ENCODE peak calls at places on chromosomes 12 and 14, in seven cellular contexts. One of them, this sample, is unnamed. For H3K4me1, the result is how much of the 10 kb centered on the place peaks cover.

GRCh38 chr14:22232486-22232885 is 356.5 kb downstream of the DAD1 start:
- DNase-seq in thyroid gland: no peak
- DNase-seq in right lobe of liver: no peak
- DNase-seq in A549: no peak
- DNase-seq in stomach: no peak
- DNase-seq in ovary: no peak
- DNase-seq in tibial nerve: no peak
- DNase-seq in this sample: no peak

GRCh38 chr12:11797317-11797913 is 147.9 kb downstream of the ETV6 start:
- DNase-seq in thyroid gland: no peak
- DNase-seq in right lobe of liver: no peak
- DNase-seq in A549: no peak
- DNase-seq in stomach: peak
- DNase-seq in ovary: no peak
- DNase-seq in tibial nerve: no peak
- DNase-seq in this sample: peak

GRCh38 chr12:112685321-112685720 is 106.2 kb upstream of the RPH3A start:
- DNase-seq in thyroid gland: no peak
- DNase-seq in right lobe of liver: no peak
- DNase-seq in A549: no peak
- DNase-seq in stomach: no peak
- DNase-seq in ovary: no peak
- DNase-seq in tibial nerve: no peak
- DNase-seq in this sample: no peak

GRCh38 chr14:69049675-69050074 is 70.6 kb upstream of the ACTN1 start:
- DNase-seq in thyroid gland: no peak
- DNase-seq in right lobe of liver: no peak
- DNase-seq in A549: no peak
- DNase-seq in stomach: no peak
- DNase-seq in ovary: no peak
- DNase-seq in tibial nerve: peak
- DNase-seq in this sample: peak

GRCh38 chr14:69933623-69934275 is 54.5 kb downstream of the SMOC1 start:
- DNase-seq in thyroid gland: no peak
- DNase-seq in right lobe of liver: no peak
- DNase-seq in A549: no peak
- DNase-seq in stomach: no peak
- DNase-seq in ovary: no peak
- DNase-seq in tibial nerve: no peak
- DNase-seq in this sample: no peak

GRCh38 chr12:74490390-74491064 is 47.1 kb upstream of the ATXN7L3B start:
- DNase-seq in thyroid gland: no peak
- DNase-seq in right lobe of liver: no peak
- DNase-seq in A549: no peak
- DNase-seq in stomach: no peak
- DNase-seq in ovary: no peak
- DNase-seq in tibial nerve: no peak
- DNase-seq in this sample: no peak

GRCh38 chr12:29158364-29158763 is 9.3 kb downstream of the FAR2 start:
- DNase-seq in thyroid gland: no peak
- DNase-seq in right lobe of liver: no peak
- DNase-seq in A549: no peak
- DNase-seq in stomach: no peak
- DNase-seq in ovary: no peak
- DNase-seq in tibial nerve: no peak
- DNase-seq in this sample: no peak

GRCh38 chr14:68363841-68364711 is 428.8 kb downstream of the ZFP36L1 start:
- DNase-seq in thyroid gland: peak
- DNase-seq in right lobe of liver: peak
- DNase-seq in A549: no peak
- DNase-seq in stomach: no peak
- DNase-seq in ovary: no peak
- DNase-seq in tibial nerve: no peak
- DNase-seq in this sample: peak

GRCh38 chr12:71138011-71138410 is 19.8 kb downstream of the TSPAN8 start:
- DNase-seq in thyroid gland: no peak
- DNase-seq in right lobe of liver: no peak
- DNase-seq in A549: no peak
- DNase-seq in stomach: no peak
- DNase-seq in ovary: no peak
- DNase-seq in tibial nerve: no peak
- DNase-seq in this sample: no peak

GRCh38 chr14:29895591-29896043 is 32.0 kb downstream of the PRKD1 start:
- DNase-seq in thyroid gland: no peak
- DNase-seq in right lobe of liver: no peak
- DNase-seq in A549: no peak
- DNase-seq in stomach: peak
- DNase-seq in ovary: no peak
- DNase-seq in tibial nerve: no peak
- DNase-seq in this sample: no peak

GRCh38 chr12:6536894-6537579 is 2.7 kb downstream of the GAPDH start:
- DNase-seq in thyroid gland: no peak
- DNase-seq in right lobe of liver: no peak
- DNase-seq in A549: no peak
- DNase-seq in stomach: no peak
- DNase-seq in ovary: no peak
- DNase-seq in tibial nerve: no peak
- DNase-seq in this sample: no peak

GRCh38 chr12:113276946-113277500 is 55.8 kb downstream of the TPCN1 start:
- DNase-seq in thyroid gland: no peak
- DNase-seq in right lobe of liver: peak
- DNase-seq in A549: no peak
- DNase-seq in stomach: no peak
- DNase-seq in ovary: peak
- DNase-seq in tibial nerve: no peak
- DNase-seq in this sample: no peak

GRCh38 chr14:61698216-61698980 is 3.1 kb downstream of the HIF1A start:
- DNase-seq in thyroid gland: no peak
- DNase-seq in right lobe of liver: no peak
- DNase-seq in A549: no peak
- DNase-seq in stomach: no peak
- DNase-seq in ovary: no peak
- DNase-seq in tibial nerve: no peak
- DNase-seq in this sample: no peak

GRCh38 chr12:122856999-122857671 is 21.9 kb downstream of the HIP1R start:
- DNase-seq in thyroid gland: no peak
- DNase-seq in right lobe of liver: peak
- DNase-seq in A549: no peak
- DNase-seq in stomach: no peak
- DNase-seq in ovary: no peak
- DNase-seq in tibial nerve: no peak
- DNase-seq in this sample: no peak

GRCh38 chr14:25537846-25538455 is 488.0 kb upstream of the STXBP6 start:
- DNase-seq in thyroid gland: no peak
- DNase-seq in right lobe of liver: peak
- DNase-seq in A549: no peak
- DNase-seq in stomach: peak
- DNase-seq in ovary: no peak
- DNase-seq in tibial nerve: no peak
- DNase-seq in this sample: no peak

GRCh38 chr12:58416211-58416610 is 474.8 kb downstream of the ATP23 start:
- DNase-seq in thyroid gland: no peak
- DNase-seq in right lobe of liver: no peak
- DNase-seq in A549: no peak
- DNase-seq in stomach: no peak
- DNase-seq in ovary: no peak
- DNase-seq in tibial nerve: no peak
- DNase-seq in this sample: no peak

GRCh38 chr14:53331247-53331646 is 178.1 kb upstream of the DDHD1 start:
- DNase-seq in thyroid gland: no peak
- DNase-seq in right lobe of liver: no peak
- DNase-seq in A549: no peak
- DNase-seq in stomach: no peak
- DNase-seq in ovary: no peak
- DNase-seq in tibial nerve: no peak
- DNase-seq in this sample: no peak

GRCh38 chr12:63917864-63918742 is 73.6 kb downstream of the SRGAP1 start:
- DNase-seq in thyroid gland: peak
- DNase-seq in right lobe of liver: no peak
- DNase-seq in A549: peak
- DNase-seq in stomach: no peak
- DNase-seq in ovary: no peak
- DNase-seq in tibial nerve: peak
- DNase-seq in this sample: no peak

GRCh38 chr12:44968960-44969359 is 81.9 kb downstream of the DBX2 start:
- DNase-seq in thyroid gland: no peak
- DNase-seq in right lobe of liver: no peak
- DNase-seq in A549: no peak
- DNase-seq in stomach: no peak
- DNase-seq in ovary: no peak
- DNase-seq in tibial nerve: no peak
- DNase-seq in this sample: no peak

GRCh38 chr12:46963977-46964376 is 115.4 kb upstream of the PCED1B start:
- DNase-seq in thyroid gland: peak
- DNase-seq in right lobe of liver: no peak
- DNase-seq in A549: no peak
- DNase-seq in stomach: no peak
- DNase-seq in ovary: no peak
- DNase-seq in tibial nerve: no peak
- DNase-seq in this sample: no peak

GRCh38 chr14:25090716-25091454 is 40.9 kb upstream of the STXBP6 start:
- DNase-seq in thyroid gland: peak
- DNase-seq in right lobe of liver: no peak
- DNase-seq in A549: no peak
- DNase-seq in stomach: peak
- DNase-seq in ovary: no peak
- DNase-seq in tibial nerve: no peak
- DNase-seq in this sample: no peak

GRCh38 chr14:68958553-68958952 is 20.5 kb downstream of the ACTN1 start:
- DNase-seq in thyroid gland: no peak
- DNase-seq in right lobe of liver: no peak
- DNase-seq in A549: no peak
- DNase-seq in stomach: no peak
- DNase-seq in ovary: no peak
- DNase-seq in tibial nerve: no peak
- DNase-seq in this sample: no peak

DNA sequence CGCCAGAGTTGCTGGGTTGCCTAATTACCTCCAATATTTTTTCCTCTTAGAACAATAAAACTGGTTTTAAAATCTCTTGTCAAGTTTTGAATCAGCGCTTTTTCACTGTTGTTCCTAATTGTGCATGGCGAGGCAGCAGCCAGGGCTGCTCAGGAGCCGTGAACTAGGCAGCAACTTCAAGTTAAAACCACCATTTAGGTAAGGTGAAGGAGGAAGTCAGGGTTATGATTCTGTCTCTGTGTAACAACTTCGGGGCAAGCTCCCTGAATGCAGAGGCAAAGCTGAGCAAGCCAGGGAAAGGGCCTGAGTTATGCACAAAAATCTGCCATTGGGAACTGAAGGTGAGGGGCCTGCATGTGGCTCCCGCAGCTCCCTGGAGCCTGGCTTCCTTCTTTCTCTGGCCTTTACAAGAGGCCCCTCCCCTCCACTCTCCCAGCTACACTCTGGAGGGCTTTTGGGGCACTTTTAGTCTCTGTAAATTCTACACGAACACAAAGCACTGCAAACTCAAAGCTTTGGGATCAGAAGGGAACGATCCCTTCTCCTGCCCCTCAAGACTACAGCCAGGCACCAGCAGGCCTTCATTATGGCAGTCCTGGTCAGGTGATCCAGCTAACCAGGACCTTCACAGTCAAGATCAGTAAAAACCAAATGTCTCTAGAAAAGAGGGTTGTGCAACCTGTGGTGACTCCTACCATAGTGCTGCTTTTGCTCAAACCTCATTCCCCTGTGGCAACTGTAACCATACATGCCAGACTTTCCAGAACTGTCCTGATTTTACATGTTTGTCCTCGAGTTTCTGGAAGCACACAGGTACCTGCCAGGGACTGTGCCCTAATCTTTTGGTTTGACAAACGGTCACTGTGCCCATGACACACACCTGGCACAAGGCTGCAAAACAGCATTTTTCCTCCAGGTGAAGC is 67.3 kb upstream of the PTGR2 start:
- DNase-seq in thyroid gland: peak
- DNase-seq in right lobe of liver: no peak
- DNase-seq in A549: no peak
- DNase-seq in stomach: peak
- DNase-seq in ovary: no peak
- DNase-seq in tibial nerve: no peak
- DNase-seq in this sample: no peak
- H3K4me1 ChIP-seq in thyroid gland: under half
- H3K4me1 ChIP-seq in right lobe of liver: under half
- H3K4me1 ChIP-seq in A549: under half
- H3K4me1 ChIP-seq in stomach: half or more
- H3K4me1 ChIP-seq in ovary: under half
- H3K4me1 ChIP-seq in tibial nerve: under half
- H3K4me1 ChIP-seq in this sample: half or more

GRCh38 chr14:65410640-65411039 is 1.9 kb upstream of the FUT8 start:
- DNase-seq in thyroid gland: no peak
- DNase-seq in right lobe of liver: no peak
- DNase-seq in A549: no peak
- DNase-seq in stomach: no peak
- DNase-seq in ovary: no peak
- DNase-seq in tibial nerve: no peak
- DNase-seq in this sample: no peak

GRCh38 chr14:65411656-65412188 is 808 bp upstream of the FUT8 start:
- DNase-seq in thyroid gland: peak
- DNase-seq in right lobe of liver: peak
- DNase-seq in A549: peak
- DNase-seq in stomach: peak
- DNase-seq in ovary: peak
- DNase-seq in tibial nerve: peak
- DNase-seq in this sample: peak

GRCh38 chr14:65413739-65414045 is 1.2 kb downstream of the FUT8 start:
- DNase-seq in thyroid gland: no peak
- DNase-seq in right lobe of liver: no peak
- DNase-seq in A549: no peak
- DNase-seq in stomach: no peak
- DNase-seq in ovary: no peak
- DNase-seq in tibial nerve: peak
- DNase-seq in this sample: no peak

GRCh38 chr14:65412881-65413738 is 580 bp downstream of the FUT8 start:
- DNase-seq in thyroid gland: peak
- DNase-seq in right lobe of liver: no peak
- DNase-seq in A549: peak
- DNase-seq in stomach: peak
- DNase-seq in ovary: no peak
- DNase-seq in tibial nerve: peak
- DNase-seq in this sample: no peak

GRCh38 chr14:65412189-65412846 is at the start of gene FUT8:
- DNase-seq in thyroid gland: peak
- DNase-seq in right lobe of liver: peak
- DNase-seq in A549: peak
- DNase-seq in stomach: peak
- DNase-seq in ovary: peak
- DNase-seq in tibial nerve: peak
- DNase-seq in this sample: peak
- TF ChIP-seq POLR2A in thyroid gland: peak
- TF ChIP-seq POLR2A in right lobe of liver: peak
- TF ChIP-seq POLR2A in A549: peak
- TF ChIP-seq POLR2A in stomach: no peak
- TF ChIP-seq POLR2A in ovary: peak
- TF ChIP-seq POLR2A in tibial nerve: peak
- TF ChIP-seq POLR2A in this sample: peak

GRCh38 chr12:109938947-109939346 is 38.9 kb downstream of the TCHP start:
- DNase-seq in thyroid gland: no peak
- DNase-seq in right lobe of liver: no peak
- DNase-seq in A549: no peak
- DNase-seq in stomach: no peak
- DNase-seq in ovary: no peak
- DNase-seq in tibial nerve: no peak
- DNase-seq in this sample: no peak
- H3K4me3 ChIP-seq in thyroid gland: no peak
- H3K4me3 ChIP-seq in right lobe of liver: no peak
- H3K4me3 ChIP-seq in A549: no peak
- H3K4me3 ChIP-seq in stomach: no peak
- H3K4me3 ChIP-seq in ovary: no peak
- H3K4me3 ChIP-seq in tibial nerve: no peak
- H3K4me3 ChIP-seq in this sample: no peak

GRCh38 chr12:127272864-127273263 is 994.1 kb upstream of the TMEM132C start:
- DNase-seq in thyroid gland: no peak
- DNase-seq in right lobe of liver: no peak
- DNase-seq in A549: no peak
- DNase-seq in stomach: no peak
- DNase-seq in ovary: no peak
- DNase-seq in tibial nerve: no peak
- DNase-seq in this sample: no peak
- H3K4me1 ChIP-seq in thyroid gland: under half
- H3K4me1 ChIP-seq in right lobe of liver: under half
- H3K4me1 ChIP-seq in A549: under half
- H3K4me1 ChIP-seq in stomach: under half
- H3K4me1 ChIP-seq in ovary: under half
- H3K4me1 ChIP-seq in tibial nerve: under half
- H3K4me1 ChIP-seq in this sample: under half